ENCODE peak calls at places on chromosomes 3 and 15, in ten cellular contexts. M is stromal cell of bone marrow; J is astrocyte of the hippocampus; V is GM12892; I is naive thymus-derived CD8-positive, alpha-beta T cell; R is brain microvascular endothelial cell; Q is activated CD4-positive, CD25-positive, alpha-beta regulatory T cell treated with anti-CD3 and anti-CD28 coated beads, Interleukin-2, amount 50 U/mL, for 72 hours; F is fibroblast of lung; X is EL; D is EH. T is an unnamed sample.

GRCh38 chr3:99753268-99753975 is 64.2 kb upstream of the CMSS1 start:
- DNase-seq in J (peak; percentile 88), M (peak; percentile 57), R (peak; percentile 69), X (peak; percentile 78), V (no peak), D (peak; percentile 84), Q (no peak), I (peak; percentile 17), F (peak; percentile 81), T (peak; percentile 18)

GRCh38 chr15:61253186-61253585 is 24.1 kb upstream of the RORA start:
- DNase-seq in X (no peak), Q (no peak), J (no peak), V (no peak), F (no peak), I (no peak), D (no peak), R (no peak), M (no peak), T (no peak)

GRCh38 chr3:29373016-29373690 is 92.3 kb downstream of the RBMS3 start:
- DNase-seq in X (peak; percentile 79), Q (no peak), M (no peak), R (peak; percentile 62), I (no peak), D (peak; percentile 85), F (peak; percentile 91), V (no peak), J (peak; percentile 46), T (no peak)

GRCh38 chr15:87563840-87564239 is 692.7 kb downstream of the NTRK3 start:
- DNase-seq in I (no peak), X (no peak), V (no peak), R (no peak), M (no peak), Q (no peak), J (no peak), D (no peak), F (no peak), T (no peak)

GRCh38 chr3:123158330-123158729 is 43.4 kb upstream of the SEC22A start:
- DNase-seq in D (no peak), R (no peak), I (no peak), F (no peak), M (no peak), J (no peak), Q (no peak), V (no peak), X (no peak), T (no peak)

GRCh38 chr3:132332082-132332964 is 15.1 kb downstream of the ACP3 start:
- DNase-seq in M (no peak), V (no peak), X (no peak), Q (no peak), D (no peak), J (no peak), I (no peak), F (no peak), R (no peak), T (no peak)

GRCh38 chr15:58666957-58667356 is 82.5 kb downstream of the ADAM10 start:
- DNase-seq in I (no peak), M (peak; percentile 13), V (no peak), D (peak; percentile 35), J (peak; percentile 39), X (peak; percentile 28), R (no peak), Q (no peak), F (peak; percentile 20), T (no peak)

GRCh38 chr3:168030488-168031054 is 65.2 kb downstream of the GOLIM4 start:
- DNase-seq in X (no peak), J (no peak), Q (no peak), D (peak; percentile 5), R (no peak), I (no peak), M (no peak), V (no peak), F (no peak), T (no peak)

GRCh38 chr15:85379403-85380131 is 836 bp upstream of the AKAP13 start:
- DNase-seq in V (no peak), Q (peak; percentile 50), I (no peak), R (peak; percentile 20), J (peak; percentile 45), M (no peak), F (no peak), X (peak; percentile 47), D (peak; percentile 42), T (peak; percentile 81)

GRCh38 chr3:183339461-183340086 is 86.5 kb downstream of the B3GNT5 start:
- DNase-seq in Q (no peak), M (no peak), D (no peak), J (no peak), F (no peak), R (no peak), X (no peak), V (no peak), I (no peak), T (no peak)

GRCh38 chr3:174440350-174440716 is 418.8 kb upstream of the NAALADL2 start:
- DNase-seq in Q (no peak), J (peak; percentile 59), M (peak; percentile 30), I (peak; percentile 3), D (no peak), R (no peak), V (no peak), F (peak; percentile 71), X (no peak), T (no peak)

GRCh38 chr3:172649987-172650386 is 60.9 kb downstream of the NCEH1 start:
- DNase-seq in M (no peak), F (no peak), V (no peak), Q (no peak), R (no peak), I (no peak), J (peak; percentile 40), X (no peak), D (no peak), T (no peak)

GRCh38 chr3:57004154-57004730 is 56.2 kb upstream of the SPATA12 start:
- DNase-seq in I (no peak), R (no peak), M (no peak), J (no peak), V (no peak), X (no peak), D (no peak), F (no peak), Q (no peak), T (no peak)

GRCh38 chr15:80660114-80660513 is 35.0 kb upstream of the ABHD17C start:
- DNase-seq in F (peak; percentile 43), D (peak; percentile 53), I (no peak), J (no peak), M (no peak), X (peak; percentile 34), R (peak; percentile 31), V (no peak), Q (no peak), T (no peak)

GRCh38 chr3:10744098-10744465 is 71.9 kb upstream of the SLC6A11 start:
- DNase-seq in X (peak; percentile 7), M (no peak), Q (no peak), R (no peak), F (no peak), J (no peak), V (no peak), D (peak; percentile 12), I (no peak), T (no peak)

GRCh38 chr15:79778378-79778990 is 118.3 kb downstream of the MTHFS start:
- DNase-seq in D (no peak), X (no peak), M (no peak), Q (no peak), V (no peak), F (no peak), J (no peak), I (no peak), R (no peak), T (no peak)

GRCh38 chr3:148318240-148318639 is 379.5 kb upstream of the AGTR1 start:
- DNase-seq in D (no peak), X (no peak), V (no peak), M (no peak), Q (no peak), R (no peak), F (no peak), I (no peak), J (no peak), T (no peak)

GRCh38 chr3:128878556-128879124 is 780 bp upstream of the ACAD9 start:
- DNase-seq in D (peak; percentile 77), R (peak; percentile 61), F (peak; percentile 72), I (no peak), X (peak; percentile 72), Q (no peak), J (peak; percentile 66), M (peak; percentile 51), V (no peak), T (peak; percentile 62)

GRCh38 chr3:58577269-58577821 is at the start of gene FAM107A:
- DNase-seq in R (peak; percentile 45), M (peak; percentile 31), Q (no peak), X (peak; percentile 61), I (no peak), F (peak; percentile 63), J (peak; percentile 85), D (peak; percentile 73), V (no peak), T (no peak)

GRCh38 chr3:63872135-63872924 is 8.7 kb downstream of the ATXN7 start:
- DNase-seq in I (no peak), Q (no peak), D (peak; percentile 89), M (peak; percentile 68), V (no peak), J (peak; percentile 56), F (peak; percentile 94), R (peak; percentile 90), X (peak; percentile 89), T (no peak)

GRCh38 chr3:101574388-101575156 is 592 bp downstream of the PCNP start:
- DNase-seq in M (peak; percentile 24), D (peak; percentile 70), R (peak; percentile 45), X (peak; percentile 61), F (peak; percentile 67), V (peak; percentile 35), Q (peak; percentile 71), I (no peak), J (peak; percentile 74), T (no peak)

GRCh38 chr3:80521081-80521480 is 753.3 kb upstream of the ROBO1 start:
- DNase-seq in I (no peak), V (no peak), R (no peak), J (no peak), X (no peak), M (no peak), D (no peak), F (no peak), Q (no peak), T (no peak)

GRCh38 chr15:101055411-101055810 is 136.3 kb downstream of the LRRK1 start:
- DNase-seq in D (no peak), M (no peak), I (no peak), J (no peak), V (no peak), X (no peak), Q (no peak), R (no peak), F (no peak), T (no peak)

GRCh38 chr3:141115752-141116541 is 64.8 kb downstream of the SPSB4 start:
- DNase-seq in R (no peak), F (no peak), M (peak; percentile 75), D (peak; percentile 19), I (no peak), V (no peak), J (no peak), Q (no peak), X (no peak), T (no peak)

GRCh38 chr15:64456634-64457108 is 3.7 kb upstream of the ZNF609 start:
- DNase-seq in R (no peak), D (no peak), M (no peak), X (no peak), V (no peak), F (peak; percentile 40), J (peak; percentile 18), Q (no peak), I (no peak), T (no peak)

GRCh38 chr3:25584011-25584789 is 80.5 kb downstream of the TOP2B start:
- DNase-seq in D (no peak), X (no peak), Q (no peak), I (no peak), V (no peak), F (no peak), R (no peak), J (no peak), M (no peak), T (no peak)

GRCh38 chr3:8793242-8793641 is 23.8 kb upstream of the OXTR start:
- DNase-seq in Q (no peak), J (peak; percentile 61), V (no peak), R (peak; percentile 83), F (peak; percentile 88), X (peak; percentile 87), M (peak; percentile 9), I (no peak), D (peak; percentile 91), T (no peak)

GRCh38 chr15:61653110-61653509 is 407.1 kb downstream of the VPS13C start:
- DNase-seq in Q (no peak), R (no peak), D (no peak), J (no peak), X (no peak), M (no peak), V (no peak), F (no peak), I (no peak), T (no peak)

T was measured in CD4-positive, alpha-beta memory T cell.